ENCODE peak calls at places on chromosome 14, in five cellular contexts. One of them, this sample, is unnamed.

GRCh38 chr14:104130974-104131651 is 7.3 kb upstream of the KIF26A start:
- DNase-seq in neuronal stem cell: no peak
- DNase-seq in IMR-90: peak; percentile 1
- DNase-seq in mesenchymal stem cell: peak; percentile 18
- DNase-seq in H1: peak; percentile 72
- DNase-seq in this sample: peak; percentile 65

GRCh38 chr14:24851837-24852236 is 198.1 kb downstream of the STXBP6 start:
- DNase-seq in neuronal stem cell: no peak
- DNase-seq in IMR-90: peak; percentile 51
- DNase-seq in mesenchymal stem cell: peak; percentile 37
- DNase-seq in H1: no peak
- DNase-seq in this sample: no peak

GRCh38 chr14:72855913-72856312 is 38.0 kb downstream of the DPF3 start:
- DNase-seq in neuronal stem cell: no peak
- DNase-seq in IMR-90: peak; percentile 44
- DNase-seq in mesenchymal stem cell: peak; percentile 33
- DNase-seq in H1: no peak
- DNase-seq in this sample: no peak

GRCh38 chr14:50946234-50946935 is 2.1 kb upstream of the PYGL start:
- DNase-seq in neuronal stem cell: no peak
- DNase-seq in IMR-90: no peak
- DNase-seq in mesenchymal stem cell: no peak
- DNase-seq in H1: no peak
- DNase-seq in this sample: no peak

GRCh38 chr14:100850841-100851585 is 25.1 kb downstream of the MEG3 start:
- DNase-seq in neuronal stem cell: no peak
- DNase-seq in IMR-90: no peak
- DNase-seq in mesenchymal stem cell: no peak
- DNase-seq in H1: peak; percentile 95
- DNase-seq in this sample: peak; percentile 79

GRCh38 chr14:81990312-81990761 is 456.7 kb upstream of the SEL1L start:
- DNase-seq in neuronal stem cell: peak; percentile 72
- DNase-seq in IMR-90: peak; percentile 45
- DNase-seq in mesenchymal stem cell: peak; percentile 44
- DNase-seq in H1: peak; percentile 75
- DNase-seq in this sample: peak; percentile 39

GRCh38 chr14:101010835-101011234 is 107.3 kb upstream of the RTL1 start:
- DNase-seq in neuronal stem cell: no peak
- DNase-seq in IMR-90: no peak
- DNase-seq in mesenchymal stem cell: no peak
- DNase-seq in H1: no peak
- DNase-seq in this sample: no peak

GRCh38 chr14:104865631-104866441 is 768 bp downstream of the CEP170B start:
- DNase-seq in neuronal stem cell: no peak
- DNase-seq in IMR-90: peak; percentile 67
- DNase-seq in mesenchymal stem cell: peak; percentile 77
- DNase-seq in H1: peak; percentile 77
- DNase-seq in this sample: peak; percentile 64

GRCh38 chr14:77616133-77616453 is 344 bp downstream of the SPTLC2 start:
- DNase-seq in neuronal stem cell: no peak
- DNase-seq in IMR-90: no peak
- DNase-seq in mesenchymal stem cell: no peak
- DNase-seq in H1: no peak
- DNase-seq in this sample: no peak

GRCh38 chr14:67570453-67570852 is 29.6 kb downstream of the PIGH start:
- DNase-seq in neuronal stem cell: no peak
- DNase-seq in IMR-90: no peak
- DNase-seq in mesenchymal stem cell: no peak
- DNase-seq in H1: no peak
- DNase-seq in this sample: no peak

GRCh38 chr14:97539389-97539786 is 742.2 kb downstream of the VRK1 start:
- DNase-seq in neuronal stem cell: no peak
- DNase-seq in IMR-90: no peak
- DNase-seq in mesenchymal stem cell: no peak
- DNase-seq in H1: no peak
- DNase-seq in this sample: no peak

GRCh38 chr14:83757896-83758295 is 1772.0 kb upstream of the FLRT2 start:
- DNase-seq in neuronal stem cell: no peak
- DNase-seq in IMR-90: peak; percentile 77
- DNase-seq in mesenchymal stem cell: no peak
- DNase-seq in H1: no peak
- DNase-seq in this sample: no peak

GRCh38 chr14:79665556-79665955 is 545.7 kb downstream of the DIO2 start:
- DNase-seq in neuronal stem cell: no peak
- DNase-seq in IMR-90: no peak
- DNase-seq in mesenchymal stem cell: no peak
- DNase-seq in H1: no peak
- DNase-seq in this sample: no peak

GRCh38 chr14:24164591-24164991 is 3.5 kb downstream of the IRF9 start:
- DNase-seq in neuronal stem cell: no peak
- DNase-seq in IMR-90: no peak
- DNase-seq in mesenchymal stem cell: no peak
- DNase-seq in H1: no peak
- DNase-seq in this sample: no peak

GRCh38 chr14:102020058-102020971 is 55.9 kb downstream of the DYNC1H1 start:
- DNase-seq in neuronal stem cell: no peak
- DNase-seq in IMR-90: peak; percentile 94
- DNase-seq in mesenchymal stem cell: peak; percentile 83
- DNase-seq in H1: no peak
- DNase-seq in this sample: no peak

GRCh38 chr14:93186461-93186860 is 1.3 kb downstream of the LYSET start:
- DNase-seq in neuronal stem cell: no peak
- DNase-seq in IMR-90: no peak
- DNase-seq in mesenchymal stem cell: peak; percentile 10
- DNase-seq in H1: no peak
- DNase-seq in this sample: no peak

GRCh38 chr14:100688598-100689499 is 37.8 kb upstream of the DLK1 start:
- DNase-seq in neuronal stem cell: no peak
- DNase-seq in IMR-90: peak; percentile 82
- DNase-seq in mesenchymal stem cell: peak; percentile 82
- DNase-seq in H1: no peak
- DNase-seq in this sample: no peak

GRCh38 chr14:101915871-101916815 is 48.2 kb upstream of the DYNC1H1 start:
- DNase-seq in neuronal stem cell: no peak
- DNase-seq in IMR-90: no peak
- DNase-seq in mesenchymal stem cell: no peak
- DNase-seq in H1: no peak
- DNase-seq in this sample: no peak

GRCh38 chr14:52150162-52150561 is 81.3 kb upstream of the NID2 start:
- DNase-seq in neuronal stem cell: no peak
- DNase-seq in IMR-90: no peak
- DNase-seq in mesenchymal stem cell: no peak
- DNase-seq in H1: no peak
- DNase-seq in this sample: no peak

GRCh38 chr14:88005978-88006851 is 1.3 kb downstream of the GPR65 start:
- DNase-seq in neuronal stem cell: no peak
- DNase-seq in IMR-90: no peak
- DNase-seq in mesenchymal stem cell: no peak
- DNase-seq in H1: no peak
- DNase-seq in this sample: no peak

DNA sequence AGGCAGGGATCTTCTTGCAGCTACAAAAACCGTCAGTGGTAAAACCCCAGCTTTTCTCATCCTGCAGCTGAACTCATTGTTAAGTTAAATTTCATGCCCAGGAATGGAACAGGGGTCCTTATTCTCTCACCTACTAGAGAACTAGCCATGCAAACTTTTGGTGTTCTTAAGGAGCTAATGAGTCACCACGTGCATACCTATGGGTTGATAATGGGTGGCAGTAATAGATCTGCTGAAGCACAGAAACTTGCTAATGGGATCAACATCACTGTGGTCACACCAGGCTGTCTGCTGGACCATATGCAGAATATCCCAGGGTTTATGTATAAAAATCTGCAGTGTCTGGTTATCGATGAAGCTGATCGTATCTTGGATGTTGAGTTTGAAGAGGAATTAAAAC is 68.9 kb downstream of the DCAF5 start:
- DNase-seq in neuronal stem cell: no peak
- DNase-seq in IMR-90: no peak
- DNase-seq in mesenchymal stem cell: no peak
- DNase-seq in H1: no peak
- DNase-seq in this sample: no peak
- H4K91ac ChIP-seq in neuronal stem cell: no peak overlapping the region
- H4K91ac ChIP-seq in IMR-90: no peak overlapping the region
- H4K91ac ChIP-seq in mesenchymal stem cell: no peak overlapping the region
- H4K91ac ChIP-seq in H1: no peak overlapping the region
- H4K91ac ChIP-seq in this sample: no peak overlapping the region

DNA sequence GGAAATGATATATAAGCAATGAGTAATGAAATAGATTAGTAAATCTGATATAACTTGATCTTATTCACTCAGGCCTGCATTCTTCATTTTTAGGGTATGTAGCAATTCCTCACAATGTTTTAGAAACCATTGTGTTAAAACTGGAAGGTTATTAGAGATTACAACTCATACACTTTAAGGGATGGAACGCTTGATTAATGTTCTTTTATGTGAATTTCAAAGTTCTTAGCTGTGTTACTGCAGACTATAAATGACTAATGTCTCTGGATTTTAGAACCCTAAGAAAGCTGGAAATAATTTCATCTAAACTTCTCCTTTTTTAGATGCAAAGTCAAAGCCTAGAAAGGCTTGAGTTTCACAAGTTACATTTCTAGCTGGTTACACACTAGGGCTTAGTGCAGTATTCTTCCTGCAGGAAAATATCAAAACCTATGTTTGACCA is 148.2 kb upstream of the CLEC14A start:
- DNase-seq in neuronal stem cell: no peak
- DNase-seq in IMR-90: peak; percentile 90
- DNase-seq in mesenchymal stem cell: peak; percentile 70
- DNase-seq in H1: no peak
- DNase-seq in this sample: no peak
- H3K9ac ChIP-seq in neuronal stem cell: no peak overlapping the region
- H3K9ac ChIP-seq in IMR-90: no peak overlapping the region
- H3K9ac ChIP-seq in mesenchymal stem cell: peak overlapping the region; percentile 14
- H3K9ac ChIP-seq in H1: no peak overlapping the region
- H3K9ac ChIP-seq in this sample: no peak overlapping the region

GRCh38 chr14:34113991-34114390 is 163.1 kb upstream of the EGLN3 start:
- DNase-seq in neuronal stem cell: no peak
- DNase-seq in IMR-90: no peak
- DNase-seq in mesenchymal stem cell: no peak
- DNase-seq in H1: no peak
- DNase-seq in this sample: no peak
- H4K91ac ChIP-seq in neuronal stem cell: no peak overlapping the region
- H4K91ac ChIP-seq in IMR-90: no peak overlapping the region
- H4K91ac ChIP-seq in mesenchymal stem cell: no peak overlapping the region
- H4K91ac ChIP-seq in H1: no peak overlapping the region
- H4K91ac ChIP-seq in this sample: no peak overlapping the region

GRCh38 chr14:61561144-61561543 is 134.2 kb upstream of the HIF1A start:
- DNase-seq in neuronal stem cell: no peak
- DNase-seq in IMR-90: peak; percentile 77
- DNase-seq in mesenchymal stem cell: peak; percentile 84
- DNase-seq in H1: no peak
- DNase-seq in this sample: no peak

GRCh38 chr14:61561657-61562276 is 133.5 kb upstream of the HIF1A start:
- DNase-seq in neuronal stem cell: no peak
- DNase-seq in IMR-90: peak; percentile 99
- DNase-seq in mesenchymal stem cell: peak; percentile 99
- DNase-seq in H1: no peak
- DNase-seq in this sample: peak; percentile 44

GRCh38 chr14:61563162-61563511 is 132.2 kb upstream of the HIF1A start:
- DNase-seq in neuronal stem cell: no peak
- DNase-seq in IMR-90: no peak
- DNase-seq in mesenchymal stem cell: no peak
- DNase-seq in H1: no peak
- DNase-seq in this sample: no peak

GRCh38 chr14:61563880-61564622 is 131.3 kb upstream of the HIF1A start:
- DNase-seq in neuronal stem cell: no peak
- DNase-seq in IMR-90: no peak
- DNase-seq in mesenchymal stem cell: no peak
- DNase-seq in H1: no peak
- DNase-seq in this sample: no peak

DNA sequence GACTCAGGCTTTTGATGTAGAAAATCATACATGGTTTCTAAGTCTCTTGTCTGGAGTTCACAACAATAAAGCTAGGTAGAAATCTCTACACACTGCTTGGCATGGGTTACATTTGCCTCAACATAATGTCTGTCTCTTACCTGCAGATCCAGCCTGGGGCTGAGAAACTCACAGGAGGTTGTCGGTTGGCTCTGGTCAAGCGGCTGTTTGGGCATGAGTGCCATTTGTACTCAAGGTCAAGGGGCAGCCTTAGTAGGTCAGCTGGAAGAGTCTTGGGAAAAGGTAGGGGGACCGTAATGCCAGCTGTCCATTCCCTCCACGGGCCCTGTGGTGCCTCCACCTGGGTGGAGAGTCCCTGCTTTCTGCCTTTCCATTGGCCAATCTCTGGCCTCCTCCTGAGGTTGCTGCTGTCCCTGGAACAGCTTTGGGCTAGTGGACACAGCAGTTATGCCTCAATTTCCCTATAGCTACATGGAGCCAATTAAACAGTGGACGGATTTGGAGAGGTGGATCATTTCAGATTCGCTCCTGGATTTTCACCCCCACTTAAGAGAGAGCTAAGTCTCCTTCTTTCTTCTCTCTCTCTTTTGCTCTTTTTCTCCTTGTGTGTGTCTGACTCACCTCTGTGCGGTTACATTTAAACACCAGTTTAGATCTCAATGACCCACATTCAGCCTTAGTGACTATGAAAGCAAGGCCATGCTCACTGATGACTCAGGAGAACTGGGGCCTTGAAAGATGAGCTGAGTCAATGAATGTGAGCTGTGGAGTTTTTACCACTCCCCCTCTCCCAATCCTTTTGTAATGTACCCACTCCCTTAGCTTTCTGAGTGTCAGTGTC is 132.8 kb upstream of the HIF1A start:
- DNase-seq in neuronal stem cell: no peak
- DNase-seq in IMR-90: peak; percentile 100
- DNase-seq in mesenchymal stem cell: peak; percentile 100
- DNase-seq in H1: no peak
- DNase-seq in this sample: no peak
- H3K9ac ChIP-seq in neuronal stem cell: no peak overlapping the region
- H3K9ac ChIP-seq in IMR-90: peak overlapping the region; percentile 74
- H3K9ac ChIP-seq in mesenchymal stem cell: peak overlapping the region; percentile 85
- H3K9ac ChIP-seq in H1: no peak overlapping the region
- H3K9ac ChIP-seq in this sample: no peak overlapping the region

DNA sequence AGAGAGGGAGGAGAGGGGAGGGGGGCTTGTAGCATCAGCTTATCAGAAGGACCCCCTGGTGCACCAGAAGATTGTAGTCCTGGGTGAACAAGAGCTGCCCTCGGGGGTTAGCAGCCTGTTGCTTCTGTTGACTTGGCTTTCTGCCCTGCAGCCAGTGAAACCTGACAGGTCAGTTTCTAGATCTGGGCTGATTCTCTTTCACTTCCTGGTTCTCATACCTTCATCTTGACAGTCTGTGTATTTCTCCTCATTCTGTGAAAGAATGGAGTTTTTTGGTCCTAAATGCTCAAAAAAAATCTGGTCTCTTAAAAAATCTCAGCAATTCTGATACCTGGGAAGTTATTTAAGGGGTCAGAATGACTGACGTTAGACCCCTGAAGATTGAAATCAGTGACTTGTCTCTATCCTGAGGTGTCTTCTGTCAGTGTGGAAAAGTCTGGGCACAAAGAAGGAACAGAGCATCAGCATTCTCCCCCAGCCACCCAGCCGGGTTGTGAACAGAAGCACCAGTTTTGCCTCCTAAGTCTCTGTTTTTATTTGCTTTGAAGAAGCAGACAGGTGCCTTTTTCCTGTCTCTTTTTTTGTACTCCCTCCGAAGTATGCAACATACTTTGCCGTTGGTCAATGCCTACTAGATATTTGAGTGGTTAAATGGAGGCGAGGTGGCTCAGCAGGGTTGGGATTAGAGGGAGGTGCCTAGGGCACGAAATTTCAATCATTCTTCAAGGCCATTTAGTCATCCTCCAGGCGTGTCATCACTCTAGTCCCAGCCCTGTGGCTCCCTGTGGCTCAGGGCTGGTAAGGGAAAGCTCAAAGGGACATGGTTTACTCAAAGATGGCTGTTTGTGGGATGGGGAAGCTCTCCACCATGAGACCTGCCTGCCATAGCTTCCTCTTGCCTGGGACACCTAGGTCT is 24.0 kb downstream of the TTC9 start:
- DNase-seq in neuronal stem cell: no peak
- DNase-seq in IMR-90: no peak
- DNase-seq in mesenchymal stem cell: no peak
- DNase-seq in H1: no peak
- DNase-seq in this sample: no peak
- H4K91ac ChIP-seq in neuronal stem cell: no peak overlapping the region
- H4K91ac ChIP-seq in IMR-90: no peak overlapping the region
- H4K91ac ChIP-seq in mesenchymal stem cell: no peak overlapping the region
- H4K91ac ChIP-seq in H1: no peak overlapping the region
- H4K91ac ChIP-seq in this sample: no peak overlapping the region